ENCODE peak calls at places on chromosome 13, in nine cellular contexts. One of them, this sample, is unnamed.

GRCh38 chr13:98997738-98998641 is 20.1 kb upstream of the DOCK9 start:
- DNase-seq in thoracic aorta: no peak
- DNase-seq in GM03348: peak
- DNase-seq in stomach: no peak
- DNase-seq in naive thymus-derived CD8-positive, alpha-beta T cell: no peak
- DNase-seq in endodermal cell: peak
- DNase-seq in left kidney: no peak
- DNase-seq in activated CD4-positive, alpha-beta T cell treated with anti-CD3 and anti-CD28 coated beads, Interleukin-2, amount 50 U/mL, for 24 hours: no peak
- DNase-seq in Caki2: peak
- DNase-seq in this sample: no peak

GRCh38 chr13:31887311-31887710 is 144.3 kb upstream of the FRY start:
- DNase-seq in GM03348: peak
- DNase-seq in left kidney: no peak
- DNase-seq in thoracic aorta: no peak
- DNase-seq in stomach: no peak
- DNase-seq in naive thymus-derived CD8-positive, alpha-beta T cell: no peak
- DNase-seq in activated CD4-positive, alpha-beta T cell treated with anti-CD3 and anti-CD28 coated beads, Interleukin-2, amount 50 U/mL, for 24 hours: no peak
- DNase-seq in endodermal cell: no peak
- DNase-seq in Caki2: no peak
- DNase-seq in this sample: no peak

GRCh38 chr13:107865643-107866006 is 349.7 kb downstream of the LIG4 start:
- DNase-seq in stomach: no peak
- DNase-seq in thoracic aorta: no peak
- DNase-seq in activated CD4-positive, alpha-beta T cell treated with anti-CD3 and anti-CD28 coated beads, Interleukin-2, amount 50 U/mL, for 24 hours: no peak
- DNase-seq in endodermal cell: no peak
- DNase-seq in naive thymus-derived CD8-positive, alpha-beta T cell: no peak
- DNase-seq in GM03348: no peak
- DNase-seq in Caki2: no peak
- DNase-seq in left kidney: no peak
- DNase-seq in this sample: no peak

GRCh38 chr13:111153977-111154332 is 38.8 kb downstream of the ARHGEF7 start:
- DNase-seq in stomach: no peak
- DNase-seq in Caki2: no peak
- DNase-seq in thoracic aorta: no peak
- DNase-seq in naive thymus-derived CD8-positive, alpha-beta T cell: no peak
- DNase-seq in activated CD4-positive, alpha-beta T cell treated with anti-CD3 and anti-CD28 coated beads, Interleukin-2, amount 50 U/mL, for 24 hours: no peak
- DNase-seq in endodermal cell: no peak
- DNase-seq in left kidney: no peak
- DNase-seq in GM03348: peak
- DNase-seq in this sample: peak

GRCh38 chr13:54709546-54709945 is 1680.9 kb downstream of the OLFM4 start:
- DNase-seq in endodermal cell: no peak
- DNase-seq in left kidney: no peak
- DNase-seq in thoracic aorta: no peak
- DNase-seq in stomach: no peak
- DNase-seq in activated CD4-positive, alpha-beta T cell treated with anti-CD3 and anti-CD28 coated beads, Interleukin-2, amount 50 U/mL, for 24 hours: no peak
- DNase-seq in Caki2: no peak
- DNase-seq in GM03348: no peak
- DNase-seq in naive thymus-derived CD8-positive, alpha-beta T cell: no peak
- DNase-seq in this sample: no peak

GRCh38 chr13:111216166-111216960 is 101.3 kb downstream of the ARHGEF7 start:
- DNase-seq in stomach: peak
- DNase-seq in naive thymus-derived CD8-positive, alpha-beta T cell: peak
- DNase-seq in thoracic aorta: no peak
- DNase-seq in endodermal cell: peak
- DNase-seq in Caki2: peak
- DNase-seq in GM03348: peak
- DNase-seq in left kidney: peak
- DNase-seq in activated CD4-positive, alpha-beta T cell treated with anti-CD3 and anti-CD28 coated beads, Interleukin-2, amount 50 U/mL, for 24 hours: no peak
- DNase-seq in this sample: peak

GRCh38 chr13:92221916-92222315 is 823.5 kb downstream of the GPC5 start:
- DNase-seq in thoracic aorta: no peak
- DNase-seq in GM03348: no peak
- DNase-seq in left kidney: peak
- DNase-seq in naive thymus-derived CD8-positive, alpha-beta T cell: no peak
- DNase-seq in stomach: no peak
- DNase-seq in endodermal cell: no peak
- DNase-seq in activated CD4-positive, alpha-beta T cell treated with anti-CD3 and anti-CD28 coated beads, Interleukin-2, amount 50 U/mL, for 24 hours: no peak
- DNase-seq in Caki2: no peak
- DNase-seq in this sample: no peak

GRCh38 chr13:55229906-55230569 is 1910.7 kb upstream of the PRR20A start:
- DNase-seq in endodermal cell: no peak
- DNase-seq in Caki2: no peak
- DNase-seq in left kidney: no peak
- DNase-seq in GM03348: no peak
- DNase-seq in thoracic aorta: no peak
- DNase-seq in naive thymus-derived CD8-positive, alpha-beta T cell: no peak
- DNase-seq in activated CD4-positive, alpha-beta T cell treated with anti-CD3 and anti-CD28 coated beads, Interleukin-2, amount 50 U/mL, for 24 hours: no peak
- DNase-seq in stomach: no peak
- DNase-seq in this sample: no peak

GRCh38 chr13:99834246-99834645 is 137.3 kb downstream of the ZIC5 start:
- DNase-seq in GM03348: no peak
- DNase-seq in thoracic aorta: no peak
- DNase-seq in endodermal cell: no peak
- DNase-seq in naive thymus-derived CD8-positive, alpha-beta T cell: no peak
- DNase-seq in stomach: no peak
- DNase-seq in activated CD4-positive, alpha-beta T cell treated with anti-CD3 and anti-CD28 coated beads, Interleukin-2, amount 50 U/mL, for 24 hours: no peak
- DNase-seq in Caki2: no peak
- DNase-seq in left kidney: no peak
- DNase-seq in this sample: no peak